ENCODE peak calls at places on chromosomes 2 and 18, in four cellular contexts. One of them, this sample, is unnamed. For H3K4me1, the result is how much of the 10 kb centered on the place peaks cover.

GRCh38 chr2:71646028-71646427 is 192.7 kb downstream of the DYSF start:
- DNase-seq in A549: no peak
- DNase-seq in GM23248: peak
- DNase-seq in IMR-90: peak
- DNase-seq in this sample: peak

GRCh38 chr2:43273477-43273876 is 47.1 kb upstream of the ZFP36L2 start:
- DNase-seq in A549: no peak
- DNase-seq in GM23248: peak
- DNase-seq in IMR-90: peak
- DNase-seq in this sample: peak

GRCh38 chr2:199310654-199311275 is 147.0 kb downstream of the SATB2 start:
- DNase-seq in A549: no peak
- DNase-seq in GM23248: no peak
- DNase-seq in IMR-90: no peak
- DNase-seq in this sample: no peak

GRCh38 chr2:16184945-16185660 is 244.8 kb downstream of the MYCN start:
- DNase-seq in A549: no peak
- DNase-seq in GM23248: no peak
- DNase-seq in IMR-90: no peak
- DNase-seq in this sample: no peak

GRCh38 chr2:14781148-14781547 is 148.6 kb downstream of the LRATD1 start:
- DNase-seq in A549: no peak
- DNase-seq in GM23248: no peak
- DNase-seq in IMR-90: no peak
- DNase-seq in this sample: no peak

GRCh38 chr2:50645346-50645745 is 386.6 kb downstream of the NRXN1 start:
- DNase-seq in A549: no peak
- DNase-seq in GM23248: no peak
- DNase-seq in IMR-90: no peak
- DNase-seq in this sample: no peak

GRCh38 chr18:59769105-59769865 is 72.1 kb upstream of the CCBE1 start:
- DNase-seq in A549: no peak
- DNase-seq in GM23248: peak
- DNase-seq in IMR-90: peak
- DNase-seq in this sample: no peak

GRCh38 chr2:226215902-226216503 is 583.6 kb downstream of the IRS1 start:
- DNase-seq in A549: no peak
- DNase-seq in GM23248: peak
- DNase-seq in IMR-90: peak
- DNase-seq in this sample: no peak

GRCh38 chr18:44098551-44099098 is 582.1 kb upstream of the SETBP1 start:
- DNase-seq in A549: no peak
- DNase-seq in GM23248: peak
- DNase-seq in IMR-90: peak
- DNase-seq in this sample: no peak

GRCh38 chr2:10183146-10183675 is 60.7 kb downstream of the RRM2 start:
- DNase-seq in A549: no peak
- DNase-seq in GM23248: no peak
- DNase-seq in IMR-90: no peak
- DNase-seq in this sample: no peak

GRCh38 chr18:31581498-31582197 is 10.0 kb upstream of the TTR start:
- DNase-seq in A549: no peak
- DNase-seq in GM23248: peak
- DNase-seq in IMR-90: peak
- DNase-seq in this sample: no peak

GRCh38 chr2:161283926-161284325 is 24.3 kb upstream of the PSMD14 start:
- DNase-seq in A549: no peak
- DNase-seq in GM23248: peak
- DNase-seq in IMR-90: no peak
- DNase-seq in this sample: no peak
- H3K4me1 ChIP-seq in A549: under half
- H3K4me1 ChIP-seq in GM23248: under half
- H3K4me1 ChIP-seq in IMR-90: under half
- H3K4me1 ChIP-seq in this sample: under half

GRCh38 chr18:64116806-64117205 is 32.1 kb downstream of the LINC00305 start:
- DNase-seq in A549: no peak
- DNase-seq in GM23248: no peak
- DNase-seq in IMR-90: no peak
- DNase-seq in this sample: no peak

GRCh38 chr18:64110692-64111480 is 38.0 kb downstream of the LINC00305 start:
- DNase-seq in A549: no peak
- DNase-seq in GM23248: peak
- DNase-seq in IMR-90: no peak
- DNase-seq in this sample: no peak

GRCh38 chr18:64115906-64116305 is 33.0 kb downstream of the LINC00305 start:
- DNase-seq in A549: no peak
- DNase-seq in GM23248: no peak
- DNase-seq in IMR-90: no peak
- DNase-seq in this sample: no peak

DNA sequence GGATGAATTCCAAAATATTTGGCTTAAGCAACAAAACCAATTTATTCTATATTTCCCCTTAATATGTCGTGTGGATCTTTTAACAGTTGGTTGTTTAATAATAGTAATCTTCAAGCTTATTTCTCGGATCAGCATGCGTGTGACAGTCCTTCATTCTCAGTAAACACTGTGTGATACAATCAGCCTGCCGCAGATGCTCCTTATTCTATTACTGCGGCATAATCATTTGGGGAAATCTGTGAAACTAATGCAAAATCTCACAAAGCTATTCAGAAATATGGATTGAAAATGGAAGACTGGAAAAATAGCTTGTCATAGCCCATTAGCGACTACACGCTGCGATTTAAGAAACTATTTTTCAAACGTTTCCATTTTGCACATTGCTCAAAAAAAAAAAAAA is 36.9 kb downstream of the LINC00305 start:
- DNase-seq in A549: no peak
- DNase-seq in GM23248: no peak
- DNase-seq in IMR-90: no peak
- DNase-seq in this sample: no peak
- H3K4me3 ChIP-seq in A549: no peak
- H3K4me3 ChIP-seq in GM23248: no peak
- H3K4me3 ChIP-seq in IMR-90: no peak
- H3K4me3 ChIP-seq in this sample: no peak

GRCh38 chr2:46161921-46162320 is 135.3 kb upstream of the EPAS1 start:
- DNase-seq in A549: no peak
- DNase-seq in GM23248: no peak
- DNase-seq in IMR-90: no peak
- DNase-seq in this sample: no peak

GRCh38 chr2:46162329-46162870 is 134.8 kb upstream of the EPAS1 start:
- DNase-seq in A549: no peak
- DNase-seq in GM23248: peak
- DNase-seq in IMR-90: peak
- DNase-seq in this sample: no peak

GRCh38 chr2:46163031-46163430 is 134.2 kb upstream of the EPAS1 start:
- DNase-seq in A549: no peak
- DNase-seq in GM23248: no peak
- DNase-seq in IMR-90: no peak
- DNase-seq in this sample: no peak

GRCh38 chr2:46160326-46160725 is 136.9 kb upstream of the EPAS1 start:
- DNase-seq in A549: no peak
- DNase-seq in GM23248: no peak
- DNase-seq in IMR-90: no peak
- DNase-seq in this sample: peak

GRCh38 chr2:46161329-46161728 is 135.9 kb upstream of the EPAS1 start:
- DNase-seq in A549: no peak
- DNase-seq in GM23248: no peak
- DNase-seq in IMR-90: no peak
- DNase-seq in this sample: no peak
- H3K4me1 ChIP-seq in A549: half or more
- H3K4me1 ChIP-seq in GM23248: under half
- H3K4me1 ChIP-seq in IMR-90: under half
- H3K4me1 ChIP-seq in this sample: under half

GRCh38 chr2:221463235-221463896 is 108.7 kb downstream of the EPHA4 start:
- DNase-seq in A549: no peak
- DNase-seq in GM23248: no peak
- DNase-seq in IMR-90: no peak
- DNase-seq in this sample: no peak

GRCh38 chr2:221461911-221462310 is 110.2 kb downstream of the EPHA4 start:
- DNase-seq in A549: no peak
- DNase-seq in GM23248: peak
- DNase-seq in IMR-90: peak
- DNase-seq in this sample: no peak

GRCh38 chr2:221465776-221466175 is 106.3 kb downstream of the EPHA4 start:
- DNase-seq in A549: no peak
- DNase-seq in GM23248: no peak
- DNase-seq in IMR-90: peak
- DNase-seq in this sample: no peak

GRCh38 chr2:221468288-221468687 is 103.8 kb downstream of the EPHA4 start:
- DNase-seq in A549: no peak
- DNase-seq in GM23248: no peak
- DNase-seq in IMR-90: no peak
- DNase-seq in this sample: no peak

DNA sequence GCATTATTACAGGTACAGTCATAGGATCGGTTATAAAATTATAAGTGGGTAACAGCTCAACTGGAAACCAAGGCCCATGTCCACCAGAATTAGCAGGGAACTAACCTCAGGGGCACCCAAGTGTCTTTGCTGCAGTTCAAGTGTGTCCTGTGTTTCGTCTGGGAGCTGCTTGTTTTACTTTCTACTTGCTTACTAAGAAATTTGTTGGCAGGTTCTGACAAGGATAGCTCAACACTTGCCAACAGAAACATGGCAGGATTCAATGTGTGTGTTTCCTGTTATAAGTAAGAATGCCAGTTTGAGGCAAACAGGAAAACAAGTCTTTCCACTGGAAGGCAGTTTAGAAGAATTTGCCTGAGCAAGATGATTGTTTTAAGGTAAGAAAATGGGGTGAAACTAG is 104.5 kb downstream of the EPHA4 start:
- DNase-seq in A549: no peak
- DNase-seq in GM23248: peak
- DNase-seq in IMR-90: peak
- DNase-seq in this sample: no peak
- H3K4me3 ChIP-seq in A549: no peak
- H3K4me3 ChIP-seq in GM23248: no peak
- H3K4me3 ChIP-seq in IMR-90: no peak
- H3K4me3 ChIP-seq in this sample: no peak

DNA sequence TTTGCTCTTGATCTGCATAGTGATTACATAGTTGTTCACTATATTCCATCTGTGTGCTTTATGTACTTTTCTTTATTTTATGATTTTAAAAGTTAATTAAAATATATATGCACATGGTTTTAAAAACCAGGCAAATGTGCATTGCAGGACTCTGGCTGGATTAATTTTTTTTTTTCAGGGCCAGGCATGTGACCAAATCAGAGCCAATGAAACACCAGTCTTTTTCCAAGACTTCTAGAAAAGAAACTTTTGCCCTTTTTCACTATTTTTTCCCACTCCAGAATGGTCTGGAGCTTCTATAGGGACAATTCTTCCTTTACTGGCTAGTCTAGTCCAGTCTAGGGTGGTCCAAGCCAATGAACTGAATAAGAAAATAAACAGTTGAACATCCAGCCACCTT is 198.1 kb upstream of the FBXO11 start:
- DNase-seq in A549: no peak
- DNase-seq in GM23248: no peak
- DNase-seq in IMR-90: no peak
- DNase-seq in this sample: no peak
- H3K4me1 ChIP-seq in A549: under half
- H3K4me1 ChIP-seq in GM23248: under half
- H3K4me1 ChIP-seq in IMR-90: under half
- H3K4me1 ChIP-seq in this sample: under half

GRCh38 chr2:79758042-79758441 is 245.2 kb downstream of the CTNNA2 start:
- DNase-seq in A549: no peak
- DNase-seq in GM23248: no peak
- DNase-seq in IMR-90: no peak
- DNase-seq in this sample: no peak
- H3K4me3 ChIP-seq in A549: no peak
- H3K4me3 ChIP-seq in GM23248: no peak
- H3K4me3 ChIP-seq in IMR-90: no peak
- H3K4me3 ChIP-seq in this sample: no peak

GRCh38 chr2:37652199-37652640 is 19.2 kb downstream of the CDC42EP3 start:
- DNase-seq in A549: peak
- DNase-seq in GM23248: peak
- DNase-seq in IMR-90: peak
- DNase-seq in this sample: no peak

GRCh38 chr2:37648316-37649011 is 23.0 kb downstream of the CDC42EP3 start:
- DNase-seq in A549: no peak
- DNase-seq in GM23248: peak
- DNase-seq in IMR-90: no peak
- DNase-seq in this sample: peak

GRCh38 chr2:37647941-37648315 is 23.5 kb downstream of the CDC42EP3 start:
- DNase-seq in A549: no peak
- DNase-seq in GM23248: no peak
- DNase-seq in IMR-90: no peak
- DNase-seq in this sample: no peak

GRCh38 chr2:37650548-37651101 is 20.8 kb downstream of the CDC42EP3 start:
- DNase-seq in A549: no peak
- DNase-seq in GM23248: no peak
- DNase-seq in IMR-90: no peak
- DNase-seq in this sample: no peak

GRCh38 chr2:37649518-37649917 is 21.9 kb downstream of the CDC42EP3 start:
- DNase-seq in A549: no peak
- DNase-seq in GM23248: no peak
- DNase-seq in IMR-90: no peak
- DNase-seq in this sample: no peak
- H3K4me1 ChIP-seq in A549: half or more
- H3K4me1 ChIP-seq in GM23248: half or more
- H3K4me1 ChIP-seq in IMR-90: under half
- H3K4me1 ChIP-seq in this sample: under half

DNA sequence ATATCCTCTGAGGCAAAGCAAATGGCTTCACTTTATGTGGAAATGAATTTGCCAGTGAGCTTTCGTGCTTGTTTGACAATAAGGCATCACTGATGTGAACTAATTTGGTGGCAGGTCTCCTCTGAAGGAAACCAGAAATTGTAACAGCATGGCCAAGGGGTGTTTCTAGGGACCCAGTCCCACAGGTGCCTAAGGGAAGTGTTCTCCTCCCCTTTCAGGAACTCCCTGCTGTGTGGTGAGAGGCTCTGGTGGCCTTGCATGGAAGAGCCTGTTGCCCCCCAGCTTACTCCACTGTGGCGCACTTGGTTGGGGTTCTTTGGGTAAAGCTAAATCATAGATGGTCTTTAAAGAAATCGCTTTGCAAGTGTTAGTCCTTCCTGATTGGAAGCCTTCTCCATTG is 20.4 kb downstream of the RAB12 start:
- DNase-seq in A549: no peak
- DNase-seq in GM23248: no peak
- DNase-seq in IMR-90: no peak
- DNase-seq in this sample: no peak
- H3K4me3 ChIP-seq in A549: no peak
- H3K4me3 ChIP-seq in GM23248: no peak
- H3K4me3 ChIP-seq in IMR-90: no peak
- H3K4me3 ChIP-seq in this sample: no peak

GRCh38 chr2:225038076-225038571 is 4.1 kb downstream of the DOCK10 start:
- DNase-seq in A549: no peak
- DNase-seq in GM23248: no peak
- DNase-seq in IMR-90: no peak
- DNase-seq in this sample: no peak

GRCh38 chr2:225041210-225041870 is 928 bp downstream of the DOCK10 start:
- DNase-seq in A549: peak
- DNase-seq in GM23248: peak
- DNase-seq in IMR-90: peak
- DNase-seq in this sample: no peak

GRCh38 chr2:225040862-225041209 is 1.4 kb downstream of the DOCK10 start:
- DNase-seq in A549: peak
- DNase-seq in GM23248: peak
- DNase-seq in IMR-90: peak
- DNase-seq in this sample: no peak

GRCh38 chr2:225042800-225043167 is 516 bp upstream of the DOCK10 start:
- DNase-seq in A549: no peak
- DNase-seq in GM23248: no peak
- DNase-seq in IMR-90: no peak
- DNase-seq in this sample: no peak

GRCh38 chr2:225041871-225042799 is at the start of gene DOCK10:
- DNase-seq in A549: peak
- DNase-seq in GM23248: peak
- DNase-seq in IMR-90: peak
- DNase-seq in this sample: no peak
- H3K4me1 ChIP-seq in A549: under half
- H3K4me1 ChIP-seq in GM23248: under half
- H3K4me1 ChIP-seq in IMR-90: under half
- H3K4me1 ChIP-seq in this sample: under half

This sample was measured in tibial artery.